ENCODE peak calls at places on chromosome 2, in ten cellular contexts. L, Z, H, A, G, U, K, D, M and O are unnamed samples. For H3K9me3, the result is how much of the 10 kb centered on the place peaks cover.

GRCh38 chr2:65198737-65199136 is 28.9 kb upstream of the ACTR2 start:
- DNase-seq in U (no peak), G (peak), Z (no peak), M (no peak), K (no peak), L (peak), H (no peak), D (peak), A (no peak), O (no peak)

GRCh38 chr2:164091673-164092072 is 355.9 kb upstream of the FIGN start:
- DNase-seq in D (no peak), M (peak), G (no peak), U (no peak), H (no peak), A (no peak), K (no peak), L (no peak), Z (no peak), O (no peak)

GRCh38 chr2:222651721-222652420 is 4.0 kb downstream of the FARSB start:
- DNase-seq in K (no peak), M (no peak), D (no peak), H (no peak), U (no peak), Z (no peak), L (peak), A (no peak), G (peak), O (no peak)

GRCh38 chr2:57842531-57842930 is 204.1 kb upstream of the VRK2 start:
- DNase-seq in Z (no peak), G (peak), A (peak), U (no peak), K (no peak), H (no peak), L (peak), M (no peak), D (no peak), O (no peak)

GRCh38 chr2:47218066-47218581 is 63.0 kb upstream of the STPG4 start:
- DNase-seq in Z (no peak), L (no peak), A (no peak), M (no peak), D (no peak), K (no peak), G (no peak), U (no peak), H (no peak), O (no peak)

GRCh38 chr2:100000915-100001707 is 141.3 kb downstream of the AFF3 start:
- DNase-seq in G (no peak), M (peak), L (no peak), A (no peak), K (no peak), H (no peak), U (no peak), D (no peak), Z (no peak), O (no peak)

GRCh38 chr2:232351686-232352510 is 26.7 kb upstream of the ALPP start:
- DNase-seq in M (no peak), U (no peak), G (no peak), Z (no peak), K (no peak), L (no peak), D (no peak), A (no peak), H (peak), O (peak)

GRCh38 chr2:101501443-101501842 is 26.5 kb upstream of the RFX8 start:
- DNase-seq in K (no peak), Z (no peak), D (no peak), L (peak), A (no peak), M (no peak), H (no peak), U (no peak), G (peak), O (no peak)

GRCh38 chr2:217150236-217150635 is 290.4 kb upstream of the TNP1 start:
- DNase-seq in M (no peak), U (no peak), K (no peak), Z (peak), D (no peak), H (no peak), G (peak), L (peak), A (peak), O (no peak)

GRCh38 chr2:224909885-224910517 is 132.3 kb downstream of the DOCK10 start:
- DNase-seq in H (peak), G (peak), M (no peak), L (peak), A (peak), K (peak), U (peak), Z (peak), D (peak), O (peak)

GRCh38 chr2:98730053-98730850 is 680 bp downstream of the MGAT4A start:
- DNase-seq in L (peak), Z (peak), K (peak), D (peak), U (peak), G (no peak), M (peak), A (no peak), H (peak), O (peak)

GRCh38 chr2:233395687-233396086 is 41.4 kb downstream of the DGKD start:
- DNase-seq in H (no peak), Z (no peak), A (no peak), K (no peak), U (no peak), D (no peak), G (no peak), M (no peak), L (no peak), O (no peak)

GRCh38 chr2:54879598-54880355 is 156.3 kb downstream of the EML6 start:
- DNase-seq in K (no peak), L (no peak), H (no peak), Z (no peak), M (no peak), U (no peak), G (no peak), A (no peak), D (no peak), O (no peak)

GRCh38 chr2:231519975-231520555 is 10.2 kb downstream of the NMUR1 start:
- DNase-seq in D (no peak), Z (no peak), L (no peak), M (no peak), U (no peak), A (no peak), K (no peak), G (no peak), H (no peak), O (peak)

GRCh38 chr2:96209011-96209728 is 543 bp upstream of the STARD7 start:
- DNase-seq in G (no peak), M (no peak), A (no peak), Z (no peak), D (no peak), L (no peak), K (no peak), H (no peak), U (no peak), O (no peak)

GRCh38 chr2:16664052-16664731 is 1.4 kb downstream of the CYRIA start:
- DNase-seq in U (no peak), Z (peak), A (peak), K (peak), D (peak), G (peak), L (peak), M (no peak), H (peak), O (no peak)

DNA sequence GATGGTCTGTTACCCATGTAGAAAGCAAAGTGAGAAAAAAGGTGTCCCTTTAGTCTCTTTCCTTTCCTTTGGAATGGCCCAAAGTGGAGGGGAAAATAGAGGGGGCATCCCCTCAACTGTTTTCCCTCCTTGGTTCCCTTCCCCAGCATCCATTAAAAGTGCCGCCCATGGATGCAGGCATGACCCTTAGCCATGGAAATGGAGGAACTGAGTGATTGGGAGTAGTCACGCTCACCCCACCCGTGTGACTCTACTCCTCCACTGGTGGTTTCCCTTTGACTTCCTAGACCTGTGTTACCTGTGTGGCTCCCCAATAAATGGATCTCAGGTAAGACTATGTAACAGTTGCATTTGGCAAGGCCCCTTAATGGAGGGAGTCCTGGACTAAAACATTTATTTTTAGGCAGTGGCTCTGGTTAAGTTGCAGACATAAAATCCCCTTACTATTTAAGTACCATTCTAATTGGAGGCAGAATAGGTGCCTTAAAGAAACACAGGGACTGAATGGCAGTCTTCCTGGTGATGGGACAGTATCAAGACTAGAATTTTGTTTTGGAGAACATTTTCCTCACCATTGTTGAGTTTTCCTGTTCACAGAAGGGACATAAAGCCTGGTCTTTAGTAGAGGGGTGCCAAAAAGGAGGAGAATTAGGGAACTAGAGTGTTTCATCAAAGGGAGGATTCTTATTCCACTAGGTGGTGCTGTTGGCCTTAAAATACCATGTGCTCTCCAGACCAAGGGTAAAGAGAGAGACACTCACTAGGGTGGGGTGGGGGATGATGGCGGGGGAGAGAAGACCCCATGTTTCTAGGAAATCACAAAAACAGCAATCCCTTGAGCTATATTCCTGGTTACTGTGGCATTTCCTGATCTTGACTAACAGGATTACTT is 25.7 kb upstream of the PLA2R1 start:
- DNase-seq in G (peak), H (no peak), U (no peak), A (peak), M (peak), L (peak), D (no peak), Z (no peak), K (no peak), O (no peak)
- H3K9me3 ChIP-seq in G (under half), H (under half), U (under half), A (under half), M (under half), L (under half), D (half or more), Z (under half), K (under half), O (under half)

GRCh38 chr2:21912405-21912804 is 788.6 kb downstream of the TDRD15 start:
- DNase-seq in U (no peak), H (no peak), G (no peak), L (no peak), M (no peak), Z (no peak), A (no peak), K (no peak), D (no peak), O (no peak)
- H3K9me3 ChIP-seq in U (under half), H (under half), G (under half), L (under half), M (under half), Z (under half), A (under half), K (under half), D (under half), O (under half)

DNA sequence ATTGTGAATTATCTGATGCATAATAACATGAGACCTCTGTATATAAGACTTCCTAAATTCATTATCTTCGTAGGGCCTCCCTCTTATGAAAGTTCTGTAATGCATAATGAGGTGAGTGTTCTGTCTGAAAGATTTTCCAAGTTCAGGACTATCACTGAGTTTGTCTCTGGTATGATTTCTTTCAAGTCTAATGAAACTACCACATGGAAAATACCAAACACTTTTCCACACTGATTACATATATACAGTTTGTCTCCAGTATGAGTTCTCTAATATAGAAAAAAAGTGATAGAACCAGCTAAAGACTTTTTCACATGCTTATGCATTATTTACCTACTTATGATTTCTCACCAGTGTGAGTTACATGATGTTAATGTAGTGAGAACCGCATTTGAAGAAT is 34.7 kb downstream of the CTNNA2 start:
- DNase-seq in H (no peak), M (no peak), G (no peak), Z (no peak), L (no peak), D (no peak), A (no peak), K (no peak), U (no peak), O (no peak)
- H3K9me3 ChIP-seq in H (under half), M (under half), G (under half), Z (under half), L (under half), D (under half), A (under half), K (under half), U (under half), O (under half)

GRCh38 chr2:94994063-94994913 is 31.2 kb upstream of the MAL start:
- DNase-seq in U (no peak), L (no peak), H (peak), D (no peak), A (no peak), Z (no peak), M (no peak), K (no peak), G (no peak), O (no peak)

GRCh38 chr2:94993176-94994062 is 32.1 kb upstream of the MAL start:
- DNase-seq in D (no peak), G (no peak), U (no peak), K (no peak), M (no peak), A (no peak), L (no peak), H (peak), Z (peak), O (no peak)

GRCh38 chr2:94990956-94991355 is 34.6 kb upstream of the MAL start:
- DNase-seq in D (no peak), K (no peak), U (no peak), M (no peak), G (no peak), L (no peak), H (no peak), A (no peak), Z (no peak), O (no peak)

GRCh38 chr2:94994914-94995236 is 30.6 kb upstream of the MAL start:
- DNase-seq in M (no peak), U (no peak), D (no peak), Z (no peak), A (no peak), K (no peak), G (no peak), L (no peak), H (peak), O (no peak)

DNA sequence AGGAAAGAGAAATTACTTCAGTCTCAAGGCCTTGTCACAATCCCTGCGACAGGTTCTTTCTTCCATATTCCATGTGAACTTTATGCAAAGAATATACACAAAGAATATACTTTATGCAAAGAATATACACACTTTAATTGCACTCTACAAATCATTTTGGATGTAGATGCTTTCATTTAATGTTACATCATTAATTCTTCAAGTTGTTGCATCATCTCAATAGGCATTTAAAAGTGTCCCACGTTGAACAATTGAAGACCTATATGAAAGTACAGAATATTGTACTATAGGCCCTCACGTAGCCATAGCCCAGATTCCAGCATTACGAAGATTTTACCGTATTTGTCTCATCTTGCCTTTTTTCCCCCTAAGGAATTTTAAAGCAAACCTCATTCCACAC is 33.1 kb upstream of the MAL start:
- DNase-seq in L (no peak), G (no peak), A (no peak), H (no peak), U (no peak), K (no peak), Z (no peak), M (no peak), D (no peak), O (no peak)
- H3K9me3 ChIP-seq in L (under half), G (under half), A (under half), H (under half), U (under half), K (under half), Z (under half), M (under half), D (under half), O (under half)

GRCh38 chr2:35585972-35586371 is 769.6 kb upstream of the CRIM1 start:
- DNase-seq in K (no peak), G (no peak), Z (no peak), D (no peak), H (no peak), L (no peak), A (no peak), U (no peak), M (no peak), O (no peak)

GRCh38 chr2:35580951-35581350 is 774.6 kb upstream of the CRIM1 start:
- DNase-seq in G (no peak), K (no peak), U (no peak), A (no peak), H (no peak), Z (no peak), D (no peak), L (no peak), M (no peak), O (no peak)

DNA sequence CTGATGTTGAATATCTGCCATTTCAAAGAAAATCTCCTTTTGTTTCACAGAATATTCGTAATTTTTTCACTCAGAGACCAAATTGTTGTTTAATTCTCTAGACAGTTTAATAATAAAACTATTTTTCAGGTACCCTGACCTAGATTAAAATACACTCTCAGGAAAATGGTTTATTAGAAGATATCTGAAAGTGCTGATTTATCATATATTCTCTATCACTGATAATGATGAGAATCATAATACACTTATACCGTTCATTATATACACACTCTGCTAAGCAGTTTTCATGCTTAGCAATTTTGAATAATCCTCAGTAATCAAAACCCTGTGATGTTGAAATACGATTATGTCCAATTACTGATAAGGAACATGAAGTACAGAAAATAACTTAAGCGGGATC is 772.9 kb upstream of the CRIM1 start:
- DNase-seq in H (no peak), U (no peak), A (no peak), D (no peak), G (no peak), M (no peak), Z (no peak), L (no peak), K (no peak), O (no peak)
- H3K9me3 ChIP-seq in H (under half), U (under half), A (under half), D (under half), G (under half), M (under half), Z (under half), L (under half), K (under half), O (under half)

DNA sequence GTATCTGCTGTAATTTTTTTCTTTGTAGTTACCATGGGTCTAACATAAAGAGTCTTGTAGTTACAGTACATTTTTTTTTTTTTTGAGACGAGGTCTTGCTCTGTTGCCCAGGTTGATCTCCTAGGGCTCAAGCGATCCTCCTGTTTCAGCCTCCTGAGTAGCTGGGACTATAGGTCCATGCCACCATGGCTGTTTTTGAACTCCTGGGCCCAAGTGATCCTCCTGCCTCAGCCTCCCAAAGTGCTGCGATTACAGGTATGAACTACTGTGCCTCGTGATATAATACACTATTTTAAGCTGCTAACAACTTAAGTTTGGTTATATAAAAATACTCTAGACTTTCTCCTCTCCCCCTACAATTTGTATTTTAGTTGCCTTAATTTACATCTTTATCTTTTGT is 46.3 kb downstream of the ASB1 start:
- DNase-seq in L (no peak), D (no peak), K (no peak), H (no peak), A (no peak), G (no peak), U (no peak), M (no peak), Z (no peak), O (no peak)
- H3K9me3 ChIP-seq in L (under half), D (under half), K (under half), H (under half), A (under half), G (under half), U (under half), M (under half), Z (under half), O (under half)

GRCh38 chr2:150280255-150280654 is 207.2 kb downstream of the RND3 start:
- DNase-seq in M (no peak), H (no peak), Z (no peak), K (no peak), U (no peak), L (peak), G (peak), D (no peak), A (peak), O (no peak)

GRCh38 chr2:150272404-150272803 is 215.1 kb downstream of the RND3 start:
- DNase-seq in M (no peak), G (no peak), L (peak), K (no peak), H (no peak), Z (no peak), A (no peak), U (no peak), D (no peak), O (no peak)

GRCh38 chr2:150274108-150274507 is 213.4 kb downstream of the RND3 start:
- DNase-seq in M (no peak), D (no peak), A (no peak), L (peak), U (no peak), G (peak), H (no peak), K (no peak), Z (no peak), O (no peak)

GRCh38 chr2:150279673-150280072 is 207.8 kb downstream of the RND3 start:
- DNase-seq in Z (no peak), M (no peak), H (no peak), U (no peak), K (no peak), A (peak), D (no peak), L (peak), G (no peak), O (no peak)

GRCh38 chr2:150276737-150277136 is 210.7 kb downstream of the RND3 start:
- DNase-seq in G (no peak), H (no peak), Z (no peak), A (no peak), M (no peak), U (no peak), K (no peak), D (no peak), L (no peak), O (no peak)
- H3K9me3 ChIP-seq in G (under half), H (under half), Z (under half), A (under half), M (under half), U (under half), K (under half), D (under half), L (under half), O (under half)

DNA sequence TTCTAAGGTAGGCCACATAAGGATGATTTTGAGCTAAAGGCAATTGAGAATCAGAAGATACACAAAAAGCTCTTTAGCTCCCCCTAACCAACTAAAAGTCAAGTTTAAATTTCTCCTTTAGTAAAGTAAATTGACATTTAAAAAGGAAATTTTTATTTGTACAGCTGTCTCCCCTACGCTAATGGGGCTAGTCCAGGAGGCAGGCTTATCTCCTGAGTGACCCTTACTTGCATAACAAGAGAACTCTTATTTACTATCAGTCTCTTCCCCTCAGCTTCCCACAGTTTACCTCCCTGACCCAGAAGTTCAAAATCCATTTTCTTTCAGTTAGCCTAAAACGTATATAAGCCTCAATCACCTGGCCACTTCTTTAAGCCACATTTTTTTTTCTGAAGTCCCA is 1002.8 kb upstream of the NRXN1 start:
- DNase-seq in Z (no peak), A (peak), K (no peak), D (no peak), G (no peak), L (peak), H (no peak), M (no peak), U (no peak), O (no peak)
- H3K9me3 ChIP-seq in Z (under half), A (under half), K (under half), D (under half), G (under half), L (under half), H (under half), M (under half), U (under half), O (under half)